ENCODE peak calls at places on chromosomes 11 and 22, in five cellular contexts. H, U, B, M and C are unnamed samples. For H3K4me1, the result is how much of the 10 kb centered on the place peaks cover.

GRCh38 chr11:70400643-70401042 is 2.3 kb downstream of the CTTN start:
- DNase-seq in U (no peak), M (no peak), B (no peak), H (no peak), C (no peak)

GRCh38 chr11:9264381-9265210 is 554 bp downstream of the DENND5A start:
- DNase-seq in H (peak), M (peak), B (peak), U (peak), C (peak)

GRCh38 chr11:70471254-70471653 is 72.9 kb downstream of the CTTN start:
- DNase-seq in U (no peak), M (peak), B (peak), H (no peak), C (no peak)

GRCh38 chr11:129881570-129882170 is 13.7 kb downstream of the NFRKB start:
- DNase-seq in M (peak), B (no peak), U (peak), H (no peak), C (peak)

GRCh38 chr11:57248780-57249383 is 11.8 kb upstream of the APLNR start:
- DNase-seq in B (no peak), H (peak), U (peak), M (peak), C (peak)

GRCh38 chr11:69276165-69276564 is 17.8 kb upstream of the MYEOV start:
- DNase-seq in H (no peak), U (no peak), M (no peak), B (no peak), C (no peak)

GRCh38 chr11:108587109-108587508 is 6.5 kb downstream of the EXPH5 start:
- DNase-seq in B (no peak), H (no peak), M (no peak), U (no peak), C (no peak)

GRCh38 chr22:46281866-46282678 is 14.3 kb downstream of the TTC38 start:
- DNase-seq in M (no peak), B (no peak), H (no peak), U (no peak), C (no peak)

GRCh38 chr11:67492801-67493547 is 10.1 kb downstream of the AIP start:
- DNase-seq in H (no peak), B (peak), M (no peak), U (no peak), C (no peak)

GRCh38 chr11:2983908-2984307 is 8.2 kb downstream of the NAP1L4 start:
- DNase-seq in U (no peak), B (no peak), H (no peak), M (no peak), C (no peak)

GRCh38 chr11:61814242-61814957 is 2.4 kb downstream of the FADS1 start:
- DNase-seq in H (peak), M (peak), B (peak), U (peak), C (no peak)

GRCh38 chr11:18027475-18027874 is 14.6 kb upstream of the SERGEF start:
- DNase-seq in B (no peak), M (no peak), H (no peak), U (no peak), C (no peak)

GRCh38 chr11:28606930-28607329 is 498.7 kb downstream of the METTL15 start:
- DNase-seq in U (no peak), B (no peak), M (peak), H (no peak), C (no peak)

GRCh38 chr11:92035488-92035887 is 189.1 kb upstream of the FAT3 start:
- DNase-seq in H (no peak), M (no peak), B (no peak), U (no peak), C (no peak)

GRCh38 chr22:38987171-38987895 is 5.2 kb downstream of the APOBEC3B start:
- DNase-seq in B (peak), H (no peak), M (no peak), U (no peak), C (no peak)

GRCh38 chr11:88266157-88266556 is 71.4 kb downstream of the CTSC start:
- DNase-seq in U (no peak), B (no peak), H (no peak), M (no peak), C (no peak)

GRCh38 chr22:46003271-46004091 is 26.5 kb upstream of the WNT7B start:
- DNase-seq in H (no peak), U (no peak), M (no peak), B (peak), C (no peak)

GRCh38 chr22:37121887-37122591 is 12.5 kb upstream of the TMPRSS6 start:
- DNase-seq in H (no peak), B (no peak), M (no peak), U (peak), C (peak)

GRCh38 chr22:39185601-39186012 is 33.1 kb upstream of the CBX7 start:
- DNase-seq in U (no peak), B (peak), M (peak), H (no peak), C (no peak)

GRCh38 chr11:100810666-100811065 is 123.6 kb downstream of the ARHGAP42 start:
- DNase-seq in H (no peak), U (no peak), B (no peak), M (no peak), C (no peak)

GRCh38 chr22:37457093-37457893 is 28.9 kb downstream of the MFNG start:
- DNase-seq in H (peak), B (no peak), U (peak), M (peak), C (peak)

GRCh38 chr11:33214187-33214586 is 43.0 kb upstream of the HIPK3 start:
- DNase-seq in U (no peak), M (no peak), H (no peak), B (no peak), C (no peak)

GRCh38 chr11:122850076-122850631 is 11.9 kb downstream of the CRTAM start:
- DNase-seq in H (no peak), U (no peak), B (no peak), M (peak), C (no peak)

GRCh38 chr11:89521792-89522191 is 30.6 kb upstream of the NOX4 start:
- DNase-seq in H (no peak), M (no peak), B (no peak), U (no peak), C (no peak)

GRCh38 chr11:134275534-134276395 is at the start of gene GLB1L3:
- DNase-seq in U (no peak), M (no peak), H (no peak), B (peak), C (no peak)

GRCh38 chr22:46054091-46054877 is 77.3 kb upstream of the WNT7B start:
- DNase-seq in B (peak), U (peak), H (peak), M (peak), C (peak)

GRCh38 chr11:122778148-122778547 is 60.2 kb upstream of the CRTAM start:
- DNase-seq in U (no peak), H (no peak), M (no peak), B (no peak), C (no peak)

GRCh38 chr11:13120691-13121090 is 111.6 kb downstream of the RASSF10 start:
- DNase-seq in M (no peak), H (no peak), U (no peak), B (no peak), C (no peak)

GRCh38 chr11:97110376-97110775 is 720.6 kb downstream of the JRKL start:
- DNase-seq in U (no peak), H (no peak), B (no peak), M (no peak), C (no peak)

GRCh38 chr11:42161886-42162285 is 702.4 kb upstream of the LRRC4C start:
- DNase-seq in U (no peak), H (no peak), M (no peak), B (no peak), C (no peak)

GRCh38 chr11:8793114-8793777 is 110.7 kb downstream of the RPL27A start:
- DNase-seq in U (no peak), B (no peak), M (no peak), H (no peak), C (no peak)

GRCh38 chr11:57358543-57358961 is 20.4 kb downstream of the P2RX3 start:
- DNase-seq in H (no peak), B (peak), U (no peak), M (no peak), C (no peak)

GRCh38 chr22:49968831-49969661 is 8.5 kb downstream of the PIM3 start:
- DNase-seq in M (no peak), U (no peak), B (peak), H (peak), C (peak)
- H3K27ac ChIP-seq in M (no peak), U (no peak), B (no peak), H (no peak), C (peak)

DNA sequence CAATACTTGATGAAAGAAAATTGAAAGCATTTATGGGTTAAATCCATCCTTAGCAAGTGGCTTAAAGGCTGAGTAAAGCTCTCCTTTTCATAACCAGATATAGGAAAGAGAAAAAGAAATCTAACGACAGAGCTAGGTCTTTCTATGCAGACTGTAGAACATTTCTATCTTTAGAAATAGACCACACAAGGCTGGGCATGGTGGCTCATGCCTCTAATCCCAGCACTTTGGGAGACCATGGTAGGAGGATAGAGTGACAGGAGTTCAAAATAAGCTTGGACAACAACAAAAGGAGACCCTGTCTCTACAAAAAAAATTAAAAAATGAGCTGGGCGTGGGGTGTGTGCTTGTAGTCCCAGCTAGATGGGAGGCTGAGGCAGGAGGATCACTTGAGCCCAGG is 90.7 kb downstream of the APOL5 start:
- DNase-seq in M (no peak), U (no peak), B (no peak), H (no peak), C (no peak)
- H3K4me1 ChIP-seq in M (under half), U (under half), B (under half), H (under half), C (under half)

GRCh38 chr11:78040691-78041379 is 17.8 kb upstream of the KCTD14 start:
- DNase-seq in B (no peak), U (no peak), M (no peak), H (no peak), C (no peak)

GRCh38 chr11:78039391-78039918 is 16.4 kb upstream of the KCTD14 start:
- DNase-seq in U (no peak), H (no peak), B (no peak), M (no peak), C (no peak)

GRCh38 chr11:78041843-78042455 is 18.9 kb upstream of the KCTD14 start:
- DNase-seq in H (no peak), U (no peak), B (no peak), M (peak), C (no peak)

GRCh38 chr11:78038697-78039313 is 15.7 kb upstream of the KCTD14 start:
- DNase-seq in H (peak), U (peak), M (peak), B (no peak), C (peak)

DNA sequence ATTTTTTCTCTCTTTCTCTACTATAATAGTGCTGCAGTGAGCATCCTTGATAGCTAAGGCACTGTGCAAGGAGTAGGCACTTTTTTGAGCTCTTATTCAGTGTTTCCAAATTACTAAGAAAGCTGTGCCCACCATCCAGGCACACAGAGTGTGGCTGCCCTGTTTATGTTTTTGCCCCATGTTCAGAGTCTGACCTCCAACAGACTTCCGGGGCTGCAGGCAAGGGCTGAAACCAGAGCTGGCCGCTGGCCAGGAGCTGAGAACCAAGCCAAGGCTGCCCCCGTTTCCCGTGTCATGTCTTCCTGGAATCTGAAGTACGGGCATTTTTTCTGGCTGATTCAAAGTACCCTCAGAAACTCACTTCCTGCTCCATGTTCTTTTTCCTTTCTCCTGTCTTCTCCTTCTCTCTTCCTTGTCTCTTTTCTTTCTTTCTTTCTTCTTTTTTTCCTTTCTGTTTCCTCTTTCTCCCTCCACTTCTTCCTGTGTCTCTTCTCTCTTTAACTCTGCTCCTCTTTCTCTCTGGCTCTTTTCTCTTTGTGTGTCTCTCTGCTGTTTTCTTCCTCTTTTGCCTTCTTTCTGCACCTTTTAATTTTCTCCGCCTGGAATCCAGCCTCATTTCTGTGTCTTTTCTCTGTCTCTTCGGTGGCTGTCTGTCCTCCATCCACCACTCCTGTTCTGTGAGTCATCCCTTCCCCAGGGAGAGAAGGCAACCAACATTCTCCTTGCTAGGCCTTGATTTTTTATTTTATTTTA is 17.0 kb upstream of the KCTD14 start:
- DNase-seq in U (peak), H (peak), B (peak), M (peak), C (peak)
- H3K27ac ChIP-seq in U (peak), H (peak), B (peak), M (peak), C (peak)

GRCh38 chr22:29379258-29379657 is 9.1 kb downstream of the AP1B1 start:
- DNase-seq in U (no peak), B (no peak), M (no peak), H (no peak), C (no peak)
- H3K4me1 ChIP-seq in U (under half), B (under half), M (under half), H (under half), C (under half)